ENCODE peak calls at places on chromosomes 12 and 14, in eight cellular contexts. One of them, this sample, is unnamed.

GRCh38 chr14:74475678-74476077 is 17.4 kb downstream of the NPC2 start:
- DNase-seq in HuH-7.5: no peak
- DNase-seq in Calu3: no peak
- DNase-seq in AML-193: no peak
- DNase-seq in NCI-H187: no peak
- DNase-seq in PC-9: no peak
- DNase-seq in stimulated activated CD4-positive, alpha-beta T cell treated with anti-CD3 and anti-CD28 coated beads, Interleukin-12 subunit alpha, Interleukin-12 subunit beta, amount 100 ng/mL, for 4 hours: no peak
- DNase-seq in dorsolateral prefrontal cortex: no peak
- DNase-seq in this sample: no peak

GRCh38 chr12:685388-685787 is 22.1 kb upstream of the NINJ2 start:
- DNase-seq in HuH-7.5: no peak
- DNase-seq in Calu3: no peak
- DNase-seq in AML-193: no peak
- DNase-seq in NCI-H187: no peak
- DNase-seq in PC-9: peak
- DNase-seq in stimulated activated CD4-positive, alpha-beta T cell treated with anti-CD3 and anti-CD28 coated beads, Interleukin-12 subunit alpha, Interleukin-12 subunit beta, amount 100 ng/mL, for 4 hours: peak
- DNase-seq in dorsolateral prefrontal cortex: no peak
- DNase-seq in this sample: peak

GRCh38 chr12:82688035-82688501 is 1.4 kb downstream of the TMTC2 start:
- DNase-seq in HuH-7.5: no peak
- DNase-seq in Calu3: no peak
- DNase-seq in AML-193: peak
- DNase-seq in NCI-H187: no peak
- DNase-seq in PC-9: no peak
- DNase-seq in stimulated activated CD4-positive, alpha-beta T cell treated with anti-CD3 and anti-CD28 coated beads, Interleukin-12 subunit alpha, Interleukin-12 subunit beta, amount 100 ng/mL, for 4 hours: no peak
- DNase-seq in dorsolateral prefrontal cortex: no peak
- DNase-seq in this sample: peak

GRCh38 chr12:95582230-95583058 is 31.2 kb upstream of the USP44 start:
- DNase-seq in HuH-7.5: no peak
- DNase-seq in Calu3: peak
- DNase-seq in AML-193: no peak
- DNase-seq in NCI-H187: no peak
- DNase-seq in PC-9: no peak
- DNase-seq in stimulated activated CD4-positive, alpha-beta T cell treated with anti-CD3 and anti-CD28 coated beads, Interleukin-12 subunit alpha, Interleukin-12 subunit beta, amount 100 ng/mL, for 4 hours: no peak
- DNase-seq in dorsolateral prefrontal cortex: no peak
- DNase-seq in this sample: no peak

GRCh38 chr12:10341892-10342509 is 34.3 kb downstream of the KLRD1 start:
- DNase-seq in HuH-7.5: no peak
- DNase-seq in Calu3: no peak
- DNase-seq in AML-193: peak
- DNase-seq in NCI-H187: no peak
- DNase-seq in PC-9: no peak
- DNase-seq in stimulated activated CD4-positive, alpha-beta T cell treated with anti-CD3 and anti-CD28 coated beads, Interleukin-12 subunit alpha, Interleukin-12 subunit beta, amount 100 ng/mL, for 4 hours: no peak
- DNase-seq in dorsolateral prefrontal cortex: no peak
- DNase-seq in this sample: no peak

GRCh38 chr14:20247651-20248246 is 8.7 kb downstream of the OR11H4 start:
- DNase-seq in HuH-7.5: peak
- DNase-seq in Calu3: peak
- DNase-seq in AML-193: no peak
- DNase-seq in NCI-H187: no peak
- DNase-seq in PC-9: no peak
- DNase-seq in stimulated activated CD4-positive, alpha-beta T cell treated with anti-CD3 and anti-CD28 coated beads, Interleukin-12 subunit alpha, Interleukin-12 subunit beta, amount 100 ng/mL, for 4 hours: no peak
- DNase-seq in dorsolateral prefrontal cortex: no peak
- DNase-seq in this sample: no peak

GRCh38 chr12:20716037-20716436 is 20.9 kb downstream of the SLCO1C1 start:
- DNase-seq in HuH-7.5: peak
- DNase-seq in Calu3: peak
- DNase-seq in AML-193: no peak
- DNase-seq in NCI-H187: no peak
- DNase-seq in PC-9: no peak
- DNase-seq in stimulated activated CD4-positive, alpha-beta T cell treated with anti-CD3 and anti-CD28 coated beads, Interleukin-12 subunit alpha, Interleukin-12 subunit beta, amount 100 ng/mL, for 4 hours: no peak
- DNase-seq in dorsolateral prefrontal cortex: no peak
- DNase-seq in this sample: no peak

GRCh38 chr12:63995512-63995911 is 151.0 kb downstream of the SRGAP1 start:
- DNase-seq in HuH-7.5: no peak
- DNase-seq in Calu3: no peak
- DNase-seq in AML-193: no peak
- DNase-seq in NCI-H187: no peak
- DNase-seq in PC-9: peak
- DNase-seq in stimulated activated CD4-positive, alpha-beta T cell treated with anti-CD3 and anti-CD28 coated beads, Interleukin-12 subunit alpha, Interleukin-12 subunit beta, amount 100 ng/mL, for 4 hours: no peak
- DNase-seq in dorsolateral prefrontal cortex: no peak
- DNase-seq in this sample: no peak

GRCh38 chr12:4202482-4202881 is 71.1 kb upstream of the CCND2 start:
- DNase-seq in HuH-7.5: no peak
- DNase-seq in Calu3: no peak
- DNase-seq in AML-193: peak
- DNase-seq in NCI-H187: no peak
- DNase-seq in PC-9: no peak
- DNase-seq in stimulated activated CD4-positive, alpha-beta T cell treated with anti-CD3 and anti-CD28 coated beads, Interleukin-12 subunit alpha, Interleukin-12 subunit beta, amount 100 ng/mL, for 4 hours: no peak
- DNase-seq in dorsolateral prefrontal cortex: no peak
- DNase-seq in this sample: no peak

GRCh38 chr12:2961705-2962104 is 2.5 kb downstream of the TEAD4 start:
- DNase-seq in HuH-7.5: no peak
- DNase-seq in Calu3: no peak
- DNase-seq in AML-193: no peak
- DNase-seq in NCI-H187: no peak
- DNase-seq in PC-9: no peak
- DNase-seq in stimulated activated CD4-positive, alpha-beta T cell treated with anti-CD3 and anti-CD28 coated beads, Interleukin-12 subunit alpha, Interleukin-12 subunit beta, amount 100 ng/mL, for 4 hours: no peak
- DNase-seq in dorsolateral prefrontal cortex: no peak
- DNase-seq in this sample: no peak

GRCh38 chr14:75631453-75631831 is 29.2 kb downstream of the ERG28 start:
- DNase-seq in HuH-7.5: no peak
- DNase-seq in Calu3: no peak
- DNase-seq in AML-193: no peak
- DNase-seq in NCI-H187: no peak
- DNase-seq in PC-9: no peak
- DNase-seq in stimulated activated CD4-positive, alpha-beta T cell treated with anti-CD3 and anti-CD28 coated beads, Interleukin-12 subunit alpha, Interleukin-12 subunit beta, amount 100 ng/mL, for 4 hours: no peak
- DNase-seq in dorsolateral prefrontal cortex: no peak
- DNase-seq in this sample: no peak

GRCh38 chr14:36069535-36069900 is 107.0 kb downstream of the PTCSC3 start:
- DNase-seq in HuH-7.5: peak
- DNase-seq in Calu3: peak
- DNase-seq in AML-193: peak
- DNase-seq in NCI-H187: peak
- DNase-seq in PC-9: peak
- DNase-seq in stimulated activated CD4-positive, alpha-beta T cell treated with anti-CD3 and anti-CD28 coated beads, Interleukin-12 subunit alpha, Interleukin-12 subunit beta, amount 100 ng/mL, for 4 hours: peak
- DNase-seq in dorsolateral prefrontal cortex: peak
- DNase-seq in this sample: peak

GRCh38 chr14:104730504-104730903 is 6.5 kb downstream of the ADSS1 start:
- DNase-seq in HuH-7.5: no peak
- DNase-seq in Calu3: no peak
- DNase-seq in AML-193: no peak
- DNase-seq in NCI-H187: no peak
- DNase-seq in PC-9: no peak
- DNase-seq in stimulated activated CD4-positive, alpha-beta T cell treated with anti-CD3 and anti-CD28 coated beads, Interleukin-12 subunit alpha, Interleukin-12 subunit beta, amount 100 ng/mL, for 4 hours: no peak
- DNase-seq in dorsolateral prefrontal cortex: no peak
- DNase-seq in this sample: no peak

GRCh38 chr12:51323966-51324895 is at the start of gene BIN2:
- DNase-seq in HuH-7.5: no peak
- DNase-seq in Calu3: no peak
- DNase-seq in AML-193: peak
- DNase-seq in NCI-H187: no peak
- DNase-seq in PC-9: no peak
- DNase-seq in stimulated activated CD4-positive, alpha-beta T cell treated with anti-CD3 and anti-CD28 coated beads, Interleukin-12 subunit alpha, Interleukin-12 subunit beta, amount 100 ng/mL, for 4 hours: peak
- DNase-seq in dorsolateral prefrontal cortex: peak
- DNase-seq in this sample: peak

GRCh38 chr14:79822034-79822433 is 389.3 kb downstream of the DIO2 start:
- DNase-seq in HuH-7.5: no peak
- DNase-seq in Calu3: no peak
- DNase-seq in AML-193: no peak
- DNase-seq in NCI-H187: no peak
- DNase-seq in PC-9: no peak
- DNase-seq in stimulated activated CD4-positive, alpha-beta T cell treated with anti-CD3 and anti-CD28 coated beads, Interleukin-12 subunit alpha, Interleukin-12 subunit beta, amount 100 ng/mL, for 4 hours: no peak
- DNase-seq in dorsolateral prefrontal cortex: no peak
- DNase-seq in this sample: no peak

GRCh38 chr12:3962661-3963483 is 89.7 kb upstream of the PARP11 start:
- DNase-seq in HuH-7.5: no peak
- DNase-seq in Calu3: no peak
- DNase-seq in AML-193: peak
- DNase-seq in NCI-H187: no peak
- DNase-seq in PC-9: no peak
- DNase-seq in stimulated activated CD4-positive, alpha-beta T cell treated with anti-CD3 and anti-CD28 coated beads, Interleukin-12 subunit alpha, Interleukin-12 subunit beta, amount 100 ng/mL, for 4 hours: peak
- DNase-seq in dorsolateral prefrontal cortex: no peak
- DNase-seq in this sample: peak

GRCh38 chr12:42696424-42697149 is 107.0 kb upstream of the PRICKLE1 start:
- DNase-seq in HuH-7.5: no peak
- DNase-seq in Calu3: no peak
- DNase-seq in AML-193: no peak
- DNase-seq in NCI-H187: no peak
- DNase-seq in PC-9: no peak
- DNase-seq in stimulated activated CD4-positive, alpha-beta T cell treated with anti-CD3 and anti-CD28 coated beads, Interleukin-12 subunit alpha, Interleukin-12 subunit beta, amount 100 ng/mL, for 4 hours: no peak
- DNase-seq in dorsolateral prefrontal cortex: no peak
- DNase-seq in this sample: no peak

GRCh38 chr14:53209370-53209769 is 56.2 kb upstream of the DDHD1 start:
- DNase-seq in HuH-7.5: no peak
- DNase-seq in Calu3: no peak
- DNase-seq in AML-193: peak
- DNase-seq in NCI-H187: no peak
- DNase-seq in PC-9: no peak
- DNase-seq in stimulated activated CD4-positive, alpha-beta T cell treated with anti-CD3 and anti-CD28 coated beads, Interleukin-12 subunit alpha, Interleukin-12 subunit beta, amount 100 ng/mL, for 4 hours: no peak
- DNase-seq in dorsolateral prefrontal cortex: no peak
- DNase-seq in this sample: no peak

GRCh38 chr12:113462880-113463745 is 8.6 kb downstream of the LHX5 start:
- DNase-seq in HuH-7.5: no peak
- DNase-seq in Calu3: no peak
- DNase-seq in AML-193: no peak
- DNase-seq in NCI-H187: no peak
- DNase-seq in PC-9: no peak
- DNase-seq in stimulated activated CD4-positive, alpha-beta T cell treated with anti-CD3 and anti-CD28 coated beads, Interleukin-12 subunit alpha, Interleukin-12 subunit beta, amount 100 ng/mL, for 4 hours: peak
- DNase-seq in dorsolateral prefrontal cortex: no peak
- DNase-seq in this sample: no peak

GRCh38 chr14:55711171-55711811 is 131.3 kb downstream of the KTN1 start:
- DNase-seq in HuH-7.5: no peak
- DNase-seq in Calu3: no peak
- DNase-seq in AML-193: no peak
- DNase-seq in NCI-H187: no peak
- DNase-seq in PC-9: peak
- DNase-seq in stimulated activated CD4-positive, alpha-beta T cell treated with anti-CD3 and anti-CD28 coated beads, Interleukin-12 subunit alpha, Interleukin-12 subunit beta, amount 100 ng/mL, for 4 hours: no peak
- DNase-seq in dorsolateral prefrontal cortex: no peak
- DNase-seq in this sample: no peak

GRCh38 chr14:70011708-70012107 is 132.5 kb downstream of the SMOC1 start:
- DNase-seq in HuH-7.5: no peak
- DNase-seq in Calu3: no peak
- DNase-seq in AML-193: no peak
- DNase-seq in NCI-H187: no peak
- DNase-seq in PC-9: no peak
- DNase-seq in stimulated activated CD4-positive, alpha-beta T cell treated with anti-CD3 and anti-CD28 coated beads, Interleukin-12 subunit alpha, Interleukin-12 subunit beta, amount 100 ng/mL, for 4 hours: no peak
- DNase-seq in dorsolateral prefrontal cortex: no peak
- DNase-seq in this sample: no peak

GRCh38 chr12:102957339-102958050 is at the start of gene ASCL1:
- DNase-seq in HuH-7.5: no peak
- DNase-seq in Calu3: peak
- DNase-seq in AML-193: no peak
- DNase-seq in NCI-H187: peak
- DNase-seq in PC-9: no peak
- DNase-seq in stimulated activated CD4-positive, alpha-beta T cell treated with anti-CD3 and anti-CD28 coated beads, Interleukin-12 subunit alpha, Interleukin-12 subunit beta, amount 100 ng/mL, for 4 hours: no peak
- DNase-seq in dorsolateral prefrontal cortex: no peak
- DNase-seq in this sample: no peak

This sample was measured in CD4-positive, alpha-beta memory T cell.